ENCODE peak calls at places on chromosomes 1 and 21, in four cellular contexts. W is CD8-positive, alpha-beta memory T cell; L is esophagus squamous epithelium; D is CD4-positive, alpha-beta memory T cell. Z is an unnamed sample.

GRCh38 chr1:36161656-36162531 is 5.9 kb downstream of the MAP7D1 start:
- DNase-seq in D (peak; percentile 66), W (peak; percentile 33), L (no peak), Z (peak; percentile 72)

GRCh38 chr1:199954701-199955100 is 72.8 kb upstream of the NR5A2 start:
- DNase-seq in D (no peak), W (no peak), L (no peak), Z (no peak)

GRCh38 chr21:39867198-39867650 is at the start of gene PCP4:
- DNase-seq in L (no peak), D (peak; percentile 2), W (no peak), Z (no peak)

GRCh38 chr1:56397409-56397808 is 182.0 kb downstream of the PLPP3 start:
- DNase-seq in W (no peak), L (no peak), D (no peak), Z (no peak)

GRCh38 chr1:93567255-93567918 is 114.2 kb downstream of the BCAR3 start:
- DNase-seq in L (no peak), W (no peak), D (no peak), Z (no peak)

GRCh38 chr1:237910834-237911233 is 20.1 kb upstream of the ZP4 start:
- DNase-seq in D (no peak), L (no peak), W (no peak), Z (no peak)

GRCh38 chr1:165364432-165365133 is 8.1 kb upstream of the LMX1A start:
- DNase-seq in D (no peak), L (no peak), W (no peak), Z (no peak)

GRCh38 chr1:184465489-184466146 is 78.8 kb downstream of the C1orf21 start:
- DNase-seq in D (no peak), L (no peak), W (peak; percentile 2), Z (no peak)

GRCh38 chr1:117013310-117013850 is 11.8 kb downstream of the CD101 start:
- DNase-seq in W (no peak), L (no peak), D (no peak), Z (no peak)

GRCh38 chr21:34881421-34881820 is 167.7 kb downstream of the RUNX1 start:
- DNase-seq in L (no peak), W (no peak), D (no peak), Z (no peak)

GRCh38 chr1:27380223-27380622 is 2.9 kb downstream of the CD164L2 start:
- DNase-seq in D (no peak), W (no peak), L (no peak), Z (no peak)

GRCh38 chr1:55822896-55823295 is 607.7 kb upstream of the USP24 start:
- DNase-seq in W (no peak), L (no peak), D (no peak), Z (no peak)

GRCh38 chr1:223147858-223148257 is 4.8 kb upstream of the TLR5 start:
- DNase-seq in W (no peak), L (no peak), D (no peak), Z (no peak)

GRCh38 chr1:61081637-61082335 is 575 bp upstream of the NFIA start:
- DNase-seq in W (peak; percentile 26), L (no peak), D (peak; percentile 47), Z (no peak)

GRCh38 chr1:4002741-4003140 is 102.7 kb upstream of the C1orf174 start:
- DNase-seq in W (no peak), L (no peak), D (no peak), Z (no peak)

GRCh38 chr21:36246080-36246631 is 73.8 kb upstream of the MORC3 start:
- DNase-seq in L (no peak), W (no peak), D (no peak), Z (no peak)

GRCh38 chr1:40384413-40384762 is 10.9 kb downstream of the SMAP2 start:
- DNase-seq in W (no peak), D (no peak), L (no peak), Z (no peak)

GRCh38 chr1:168520832-168521231 is 23.0 kb downstream of the XCL2 start:
- DNase-seq in L (no peak), D (no peak), W (no peak), Z (no peak)

GRCh38 chr1:23745515-23745914 is 2.2 kb downstream of the ELOA start:
- DNase-seq in W (no peak), D (peak; percentile 37), L (no peak), Z (no peak)

GRCh38 chr21:31660134-31660565 is 657 bp downstream of the SOD1 start:
- DNase-seq in L (no peak), D (peak; percentile 35), W (no peak), Z (peak; percentile 52)
- H3K4me3 ChIP-seq in L (peak overlapping the region; percentile 79), D (peak overlapping the region; percentile 70), W (peak overlapping the region; percentile 75), Z (peak overlapping the region; percentile 80)

GRCh38 chr1:26360051-26360806 is 6.3 kb upstream of the CRYBG2 start:
- DNase-seq in D (peak; percentile 55), L (no peak), W (peak; percentile 51), Z (no peak)
- H3K4me3 ChIP-seq in D (peak overlapping the region; percentile 50), L (peak overlapping the region; percentile 21), W (peak overlapping the region; percentile 33), Z (peak overlapping the region; percentile 27)

GRCh38 chr1:2974701-2975301 is 46.5 kb upstream of the ACTRT2 start:
- DNase-seq in L (no peak), W (no peak), D (no peak), Z (no peak)

GRCh38 chr1:2971609-2972008 is 49.7 kb upstream of the ACTRT2 start:
- DNase-seq in L (no peak), W (no peak), D (no peak), Z (no peak)

GRCh38 chr1:2973661-2974593 is 47.3 kb upstream of the ACTRT2 start:
- DNase-seq in L (no peak), W (no peak), D (no peak), Z (no peak)

GRCh38 chr1:2972011-2972878 is 49.0 kb upstream of the ACTRT2 start:
- DNase-seq in D (no peak), L (no peak), W (no peak), Z (no peak)

DNA sequence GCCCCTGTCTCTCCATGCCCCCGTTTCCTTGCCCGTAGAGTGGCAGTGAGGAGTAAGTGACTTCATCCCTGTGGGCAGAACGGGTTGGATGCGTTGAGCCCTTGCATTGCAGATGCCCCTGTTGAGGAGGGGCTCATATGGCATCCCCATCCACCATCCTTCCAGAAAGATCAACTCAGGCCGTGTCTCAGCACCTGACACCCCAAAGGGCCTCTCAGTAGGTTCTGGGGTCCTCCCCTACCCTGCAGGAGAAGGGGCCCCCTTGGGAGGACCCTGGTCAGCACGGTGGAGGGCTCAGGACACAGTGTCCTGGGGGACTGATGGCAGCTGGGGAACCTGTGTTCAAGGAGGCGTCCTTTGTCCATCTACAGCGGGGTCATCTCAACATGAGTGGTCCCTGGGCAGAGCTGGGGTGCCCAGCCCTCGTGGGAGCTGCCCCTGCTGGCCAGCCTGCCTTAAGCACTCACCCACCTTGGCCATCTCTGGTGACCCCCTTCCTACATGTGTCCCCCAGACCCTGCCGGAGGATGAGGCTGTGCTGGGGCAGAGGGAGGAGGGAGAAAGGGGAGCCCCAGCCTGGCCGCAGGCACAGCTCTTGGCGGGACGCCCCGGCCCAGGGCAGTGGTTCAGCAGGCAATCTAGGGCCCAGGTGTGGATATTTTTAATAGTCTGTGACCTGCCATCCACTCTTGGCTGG is 48.2 kb upstream of the ACTRT2 start:
- DNase-seq in D (no peak), W (no peak), L (no peak), Z (no peak)
- H3K4me3 ChIP-seq in D (no peak overlapping the region), W (no peak overlapping the region), L (no peak overlapping the region), Z (no peak overlapping the region)

GRCh38 chr1:29218223-29218622 is 12.5 kb downstream of the MECR start:
- DNase-seq in L (no peak), W (no peak), D (no peak), Z (no peak)
- H3K4me3 ChIP-seq in L (no peak overlapping the region), W (no peak overlapping the region), D (no peak overlapping the region), Z (no peak overlapping the region)

DNA sequence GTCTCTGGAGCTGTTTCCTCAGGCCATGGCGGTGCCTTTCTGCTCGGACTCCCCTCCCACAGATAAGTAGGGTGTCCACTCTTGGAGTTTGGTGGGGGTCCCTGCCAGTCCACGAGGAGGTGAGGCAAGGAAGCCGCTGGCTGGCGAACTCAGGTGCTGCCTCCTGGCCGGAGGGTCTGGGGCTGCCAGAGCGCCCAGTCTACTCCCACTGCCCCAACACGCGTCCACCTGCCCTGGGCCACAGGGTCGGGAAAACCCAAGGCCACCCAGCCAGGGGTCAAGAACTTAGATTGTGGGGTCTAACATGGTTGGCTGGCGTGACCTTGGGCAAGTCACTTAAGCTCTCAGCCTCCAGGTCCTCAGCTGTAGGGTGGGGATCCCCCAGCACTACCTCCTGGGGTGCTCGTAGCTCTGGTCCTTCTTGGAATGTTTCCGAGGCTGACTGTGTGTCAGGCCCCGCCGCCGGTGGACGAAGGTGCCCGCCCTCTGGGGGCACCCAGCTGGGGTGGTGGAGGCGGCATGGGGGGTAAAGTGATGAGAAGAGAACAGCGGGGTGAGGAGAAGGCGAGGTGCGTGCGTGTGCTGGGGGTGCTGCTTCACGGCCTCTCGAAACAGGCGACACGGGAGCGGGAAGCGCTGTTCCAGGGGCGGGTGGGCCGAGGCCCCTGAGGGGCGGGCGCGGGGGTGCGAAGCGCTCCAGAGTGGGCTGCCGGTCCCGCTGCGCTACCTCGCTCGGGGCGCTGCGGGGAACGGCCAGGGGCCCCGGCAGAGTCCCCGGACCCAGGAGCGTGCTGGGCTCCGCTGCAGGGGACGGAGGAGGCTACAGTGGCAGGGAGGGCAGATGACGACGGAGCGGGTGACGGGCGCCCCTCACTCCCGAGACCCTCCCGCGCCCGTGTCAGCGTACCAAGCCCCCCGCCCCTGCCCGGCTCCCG is 1.2 kb downstream of the SH2D5 start:
- DNase-seq in L (no peak), W (no peak), D (peak; percentile 19), Z (no peak)
- H3K4me3 ChIP-seq in L (peak overlapping the region; percentile 27), W (peak overlapping the region; percentile 19), D (no peak overlapping the region), Z (peak overlapping the region; percentile 56)

GRCh38 chr1:10901091-10901893 is 104.8 kb upstream of the CASZ1 start:
- DNase-seq in L (no peak), W (no peak), D (no peak), Z (no peak)
- H3K4me3 ChIP-seq in L (no peak overlapping the region), W (no peak overlapping the region), D (no peak overlapping the region), Z (no peak overlapping the region)

GRCh38 chr1:178057131-178057765 is 36.7 kb upstream of the RASAL2 start:
- DNase-seq in D (no peak), L (no peak), W (no peak), Z (no peak)

GRCh38 chr1:178060789-178061556 is 32.9 kb upstream of the RASAL2 start:
- DNase-seq in D (no peak), L (no peak), W (no peak), Z (no peak)

GRCh38 chr1:178055779-178056471 is 38.0 kb upstream of the RASAL2 start:
- DNase-seq in W (no peak), L (no peak), D (no peak), Z (no peak)

GRCh38 chr1:178055093-178055492 is 38.8 kb upstream of the RASAL2 start:
- DNase-seq in W (no peak), D (no peak), L (no peak), Z (no peak)

GRCh38 chr1:178057863-178058576 is 35.9 kb upstream of the RASAL2 start:
- DNase-seq in D (no peak), W (no peak), L (no peak), Z (no peak)
- H3K4me3 ChIP-seq in D (no peak overlapping the region), W (no peak overlapping the region), L (no peak overlapping the region), Z (no peak overlapping the region)